ENCODE peak calls at places on chromosomes 11 and 22, in ten cellular contexts. V, M, F, G, U, Z, C, H, K and L are unnamed samples.

GRCh38 chr11:70796601-70797000 is 398.3 kb downstream of the CTTN start:
- DNase-seq in Z (no peak), M (peak), V (no peak), U (no peak), K (no peak), H (no peak), G (no peak), F (no peak), C (no peak), L (peak)

GRCh38 chr11:130478881-130479280 is 30.4 kb downstream of the ADAMTS15 start:
- DNase-seq in M (no peak), G (no peak), V (no peak), U (no peak), Z (no peak), H (no peak), C (no peak), K (no peak), F (no peak), L (no peak)

GRCh38 chr22:22348127-22348814 is 103.7 kb downstream of the VPREB1 start:
- DNase-seq in H (no peak), V (no peak), G (no peak), M (peak), C (no peak), Z (no peak), U (peak), K (no peak), F (no peak), L (no peak)

GRCh38 chr11:65967329-65967934 is 5.9 kb downstream of the SART1 start:
- DNase-seq in H (no peak), G (no peak), U (no peak), F (no peak), C (no peak), Z (no peak), M (no peak), K (no peak), V (no peak), L (no peak)

GRCh38 chr11:8202428-8203160 is 33.8 kb upstream of the RIC3 start:
- DNase-seq in H (no peak), C (no peak), G (no peak), V (no peak), F (no peak), M (no peak), K (peak), U (no peak), Z (no peak), L (peak)

GRCh38 chr11:17443926-17444690 is 32.5 kb downstream of the ABCC8 start:
- DNase-seq in C (no peak), Z (no peak), G (no peak), K (no peak), F (no peak), V (no peak), M (no peak), H (no peak), U (no peak), L (no peak)

GRCh38 chr11:14089690-14090462 is 127.4 kb downstream of the SPON1 start:
- DNase-seq in K (no peak), U (no peak), C (no peak), F (no peak), M (no peak), V (no peak), Z (no peak), G (no peak), H (no peak), L (no peak)

GRCh38 chr11:116539211-116539610 is 233.6 kb downstream of the BUD13 start:
- DNase-seq in V (peak), F (no peak), G (no peak), K (no peak), H (no peak), C (no peak), Z (no peak), M (no peak), U (no peak), L (no peak)

GRCh38 chr11:40215605-40216004 is 1243.8 kb downstream of the LRRC4C start:
- DNase-seq in M (no peak), F (no peak), H (no peak), C (no peak), G (no peak), U (no peak), K (no peak), V (no peak), Z (no peak), L (no peak)

GRCh38 chr22:22877523-22878210 is 9.9 kb upstream of the IGLL5 start:
- DNase-seq in K (peak), G (peak), C (no peak), V (no peak), Z (peak), H (no peak), U (no peak), F (peak), M (peak), L (peak)

GRCh38 chr11:35812850-35813249 is 131.0 kb upstream of the LDLRAD3 start:
- DNase-seq in F (no peak), V (no peak), G (no peak), M (no peak), H (peak), Z (peak), K (peak), U (no peak), C (no peak), L (no peak)

GRCh38 chr22:47328550-47329243 is 566.2 kb downstream of the TBC1D22A start:
- DNase-seq in M (peak), V (no peak), C (no peak), Z (peak), G (peak), K (peak), H (no peak), U (peak), F (no peak), L (no peak)

GRCh38 chr11:6586434-6587359 is 16.7 kb downstream of the RRP8 start:
- DNase-seq in F (no peak), Z (no peak), K (no peak), H (no peak), U (peak), C (no peak), V (peak), M (no peak), G (no peak), L (no peak)

GRCh38 chr22:31948002-31948401 is 3.7 kb downstream of the YWHAH start:
- DNase-seq in H (no peak), Z (no peak), U (no peak), C (no peak), K (no peak), V (no peak), F (peak), G (no peak), M (no peak), L (no peak)

GRCh38 chr11:36016263-36016662 is 72.4 kb downstream of the LDLRAD3 start:
- DNase-seq in V (no peak), G (no peak), U (no peak), Z (no peak), C (no peak), K (no peak), F (no peak), H (no peak), M (no peak), L (no peak)

GRCh38 chr11:93248602-93249001 is 50.8 kb upstream of the SLC36A4 start:
- DNase-seq in Z (no peak), G (no peak), M (no peak), C (no peak), F (no peak), U (no peak), V (no peak), H (no peak), K (no peak), L (no peak)

GRCh38 chr11:44611687-44612437 is 46.4 kb downstream of the CD82 start:
- DNase-seq in Z (no peak), K (no peak), U (no peak), G (no peak), M (no peak), H (no peak), F (peak), V (no peak), C (no peak), L (peak)

GRCh38 chr11:111960916-111961315 is 23.8 kb downstream of the DIXDC1 start:
- DNase-seq in H (no peak), U (no peak), F (no peak), G (no peak), K (peak), V (no peak), C (no peak), Z (no peak), M (peak), L (no peak)
- TF ChIP-seq POLR2A in H (no peak), U (no peak), F (no peak), G (no peak), K (peak), V (no peak), C (no peak), Z (no peak), M (no peak), L (no peak)

GRCh38 chr11:43507171-43507570 is 148.5 kb downstream of the TTC17 start:
- DNase-seq in K (no peak), C (no peak), M (no peak), V (no peak), Z (no peak), F (no peak), H (no peak), U (no peak), G (no peak), L (no peak)
- TF ChIP-seq POLR2A in K (no peak), C (no peak), M (no peak), V (no peak), Z (no peak), F (no peak), H (no peak), U (no peak), G (no peak), L (no peak)

GRCh38 chr22:39270792-39271191 is 26.0 kb upstream of the PDGFB start:
- DNase-seq in K (no peak), U (no peak), Z (no peak), V (no peak), M (no peak), G (no peak), C (no peak), H (no peak), F (no peak), L (no peak)
- TF ChIP-seq POLR2A in K (no peak), U (no peak), Z (no peak), V (no peak), M (no peak), G (no peak), C (no peak), H (no peak), F (no peak), L (no peak)

DNA sequence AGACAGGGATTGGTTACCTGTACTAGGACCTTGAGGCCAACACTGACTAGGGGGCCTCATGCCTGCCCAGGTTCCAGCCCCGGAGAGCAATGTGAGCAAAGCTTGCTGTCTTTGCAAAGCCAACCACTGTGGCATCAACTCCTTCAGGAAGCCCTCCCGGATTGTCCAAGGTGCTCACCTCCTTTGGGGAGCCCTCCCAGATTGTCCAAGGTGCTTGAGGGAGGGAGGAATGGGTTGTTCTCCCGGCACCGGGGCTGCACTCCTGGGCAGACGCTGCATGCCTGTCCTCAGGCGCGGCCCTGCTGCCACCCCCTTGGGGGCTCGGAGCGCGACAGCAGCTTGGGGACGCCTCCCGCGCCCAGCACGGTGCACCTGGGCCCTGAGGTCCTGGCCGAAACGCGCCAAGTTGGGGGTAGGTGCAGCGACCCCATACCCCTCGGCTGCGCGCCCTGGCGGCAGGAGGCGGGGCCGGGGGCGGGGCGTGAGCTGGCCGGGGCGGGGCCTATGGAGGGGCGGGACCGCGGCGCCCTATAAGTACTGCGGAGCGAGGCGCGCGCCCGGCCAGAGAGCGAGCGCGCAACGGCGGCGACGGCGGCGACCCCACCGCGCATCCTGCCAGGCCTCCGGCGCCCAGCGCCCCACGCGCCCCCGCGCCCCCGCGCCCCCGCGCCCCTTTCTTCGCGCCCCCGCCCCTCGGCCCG is at the start of gene CD81:
- DNase-seq in G (peak), K (peak), U (no peak), Z (peak), C (peak), M (peak), V (no peak), F (peak), H (peak), L (peak)
- TF ChIP-seq POLR2A in G (peak), K (peak), U (no peak), Z (no peak), C (peak), M (peak), V (no peak), F (peak), H (peak), L (no peak)

GRCh38 chr11:111766834-111767142 is 599 bp upstream of the PPP2R1B start:
- DNase-seq in M (no peak), U (no peak), Z (no peak), C (no peak), F (no peak), G (no peak), H (no peak), K (no peak), V (no peak), L (peak)

GRCh38 chr11:111762981-111763643 is 3.1 kb downstream of the PPP2R1B start:
- DNase-seq in Z (no peak), G (no peak), V (no peak), M (no peak), F (no peak), H (no peak), K (no peak), U (no peak), C (no peak), L (no peak)

GRCh38 chr11:111765320-111765983 is 737 bp downstream of the PPP2R1B start:
- DNase-seq in K (no peak), Z (no peak), U (no peak), M (no peak), G (no peak), H (no peak), C (peak), V (no peak), F (no peak), L (peak)

GRCh38 chr11:111764621-111765020 is 1.6 kb downstream of the PPP2R1B start:
- DNase-seq in C (no peak), Z (no peak), G (no peak), K (no peak), F (no peak), V (no peak), M (no peak), U (no peak), H (no peak), L (no peak)

DNA sequence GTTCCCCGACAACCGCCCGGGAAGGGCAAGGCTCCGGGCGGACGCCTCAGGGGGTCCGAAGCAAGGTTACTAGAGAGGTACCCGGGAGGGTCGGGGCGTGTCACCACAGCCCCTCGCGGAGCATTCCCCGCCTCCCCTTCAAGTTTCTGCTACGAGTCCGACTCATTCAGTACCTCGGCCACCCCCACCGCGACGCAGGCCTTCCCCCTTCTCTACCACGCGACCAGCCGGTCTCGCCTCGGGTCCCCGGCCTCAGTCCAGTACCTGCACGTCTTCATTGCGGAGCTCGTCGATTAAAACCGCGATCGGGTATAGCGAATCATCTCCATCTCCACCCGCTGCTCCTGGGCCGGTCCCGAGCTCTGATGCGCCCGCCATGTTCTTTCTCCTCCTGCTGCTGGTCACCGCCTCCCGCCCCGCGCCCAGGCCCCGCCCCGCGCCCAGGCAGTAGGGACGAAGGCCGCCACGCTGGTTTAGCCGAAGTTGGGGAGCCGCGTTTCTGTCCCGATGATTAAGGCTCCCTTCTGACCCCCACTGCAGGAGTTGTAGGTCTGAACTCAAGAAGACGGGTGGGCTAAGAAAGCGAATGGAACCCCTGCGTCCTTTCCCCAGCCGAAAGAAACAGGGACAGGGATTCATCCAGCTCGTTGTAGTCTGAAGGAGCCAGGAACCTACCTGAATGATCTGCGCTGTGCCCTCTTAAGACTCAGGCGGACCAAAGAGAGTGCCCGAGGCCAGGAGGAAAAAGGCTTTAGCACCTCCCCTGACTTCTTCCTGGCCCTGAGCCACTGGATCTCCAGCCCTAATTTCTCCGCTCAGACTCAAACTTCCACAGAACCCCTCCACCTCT is at the start of gene PPP2R1B:
- DNase-seq in C (peak), H (peak), G (peak), U (peak), V (peak), Z (peak), K (peak), F (peak), M (peak), L (peak)
- TF ChIP-seq POLR2A in C (no peak), H (peak), G (peak), U (no peak), V (peak), Z (peak), K (peak), F (no peak), M (peak), L (peak)